ENCODE peak calls at places on chromosomes 2 and 18, in five cellular contexts. One of them, this sample, is unnamed.
A peak's percentile ranks its signal among the peaks of the same experiment; 100 is the strongest.

GRCh38 chr18:76977681-76978234 is 154.8 kb downstream of the MBP start:
- DNase-seq in A549: no peak
- DNase-seq in NCI-H1417: peak; percentile 27
- DNase-seq in IMR-90: peak; percentile 30
- DNase-seq in right atrium auricular region: no peak
- DNase-seq in this sample: no peak

GRCh38 chr2:211495339-211495738 is 938.9 kb downstream of the CPS1 start:
- DNase-seq in A549: no peak
- DNase-seq in NCI-H1417: no peak
- DNase-seq in IMR-90: no peak
- DNase-seq in right atrium auricular region: no peak
- DNase-seq in this sample: no peak

GRCh38 chr2:80073134-80073561 is 231.4 kb downstream of the LRRTM1 start:
- DNase-seq in A549: peak; percentile 68
- DNase-seq in NCI-H1417: peak; percentile 70
- DNase-seq in IMR-90: peak; percentile 73
- DNase-seq in right atrium auricular region: no peak
- DNase-seq in this sample: peak; percentile 73

GRCh38 chr2:203662963-203663362 is 43.5 kb upstream of the CD28 start:
- DNase-seq in A549: no peak
- DNase-seq in NCI-H1417: no peak
- DNase-seq in IMR-90: no peak
- DNase-seq in right atrium auricular region: no peak
- DNase-seq in this sample: no peak

GRCh38 chr2:3344897-3345296 is 32.7 kb downstream of the EIPR1 start:
- DNase-seq in A549: no peak
- DNase-seq in NCI-H1417: no peak
- DNase-seq in IMR-90: no peak
- DNase-seq in right atrium auricular region: no peak
- DNase-seq in this sample: no peak

GRCh38 chr2:126793885-126794613 is 104.6 kb upstream of the TEX51 start:
- DNase-seq in A549: no peak
- DNase-seq in NCI-H1417: no peak
- DNase-seq in IMR-90: no peak
- DNase-seq in right atrium auricular region: peak; percentile 47
- DNase-seq in this sample: peak; percentile 42

GRCh38 chr18:13353424-13353823 is 134.9 kb downstream of the LDLRAD4 start:
- DNase-seq in A549: no peak
- DNase-seq in NCI-H1417: no peak
- DNase-seq in IMR-90: no peak
- DNase-seq in right atrium auricular region: no peak
- DNase-seq in this sample: no peak

GRCh38 chr2:137002911-137003310 is 237.6 kb downstream of the THSD7B start:
- DNase-seq in A549: no peak
- DNase-seq in NCI-H1417: no peak
- DNase-seq in IMR-90: no peak
- DNase-seq in right atrium auricular region: no peak
- DNase-seq in this sample: no peak

GRCh38 chr18:2905802-2906521 is 59.2 kb downstream of the EMILIN2 start:
- DNase-seq in A549: peak; percentile 57
- DNase-seq in NCI-H1417: no peak
- DNase-seq in IMR-90: no peak
- DNase-seq in right atrium auricular region: peak; percentile 77
- DNase-seq in this sample: peak; percentile 71

GRCh38 chr2:218406949-218407703 is 7.5 kb downstream of the CTDSP1 start:
- DNase-seq in A549: no peak
- DNase-seq in NCI-H1417: peak; percentile 21
- DNase-seq in IMR-90: peak; percentile 37
- DNase-seq in right atrium auricular region: peak; percentile 84
- DNase-seq in this sample: no peak

GRCh38 chr2:20094955-20095354 is 43.5 kb upstream of the LAPTM4A start:
- DNase-seq in A549: no peak
- DNase-seq in NCI-H1417: no peak
- DNase-seq in IMR-90: no peak
- DNase-seq in right atrium auricular region: no peak
- DNase-seq in this sample: no peak

GRCh38 chr18:8982416-8983183 is 119.9 kb upstream of the NDUFV2 start:
- DNase-seq in A549: peak; percentile 83
- DNase-seq in NCI-H1417: peak; percentile 41
- DNase-seq in IMR-90: peak; percentile 74
- DNase-seq in right atrium auricular region: no peak
- DNase-seq in this sample: peak; percentile 61

GRCh38 chr2:195414479-195414878 is 242.5 kb upstream of the SLC39A10 start:
- DNase-seq in A549: no peak
- DNase-seq in NCI-H1417: no peak
- DNase-seq in IMR-90: no peak
- DNase-seq in right atrium auricular region: no peak
- DNase-seq in this sample: no peak

GRCh38 chr2:176545627-176546026 is 276.4 kb downstream of the MTX2 start:
- DNase-seq in A549: no peak
- DNase-seq in NCI-H1417: no peak
- DNase-seq in IMR-90: no peak
- DNase-seq in right atrium auricular region: no peak
- DNase-seq in this sample: no peak

GRCh38 chr2:191050640-191050987 is 36.6 kb upstream of the STAT1 start:
- DNase-seq in A549: peak; percentile 86
- DNase-seq in NCI-H1417: no peak
- DNase-seq in IMR-90: peak; percentile 75
- DNase-seq in right atrium auricular region: no peak
- DNase-seq in this sample: no peak

GRCh38 chr18:34959211-34959829 is 81.9 kb upstream of the MAPRE2 start:
- DNase-seq in A549: no peak
- DNase-seq in NCI-H1417: no peak
- DNase-seq in IMR-90: no peak
- DNase-seq in right atrium auricular region: no peak
- DNase-seq in this sample: peak; percentile 45

GRCh38 chr2:60806988-60807681 is 51.1 kb downstream of the PAPOLG start:
- DNase-seq in A549: no peak
- DNase-seq in NCI-H1417: peak; percentile 92
- DNase-seq in IMR-90: peak; percentile 77
- DNase-seq in right atrium auricular region: peak; percentile 44
- DNase-seq in this sample: no peak

GRCh38 chr2:9258501-9258900 is 51.9 kb downstream of the ASAP2 start:
- DNase-seq in A549: no peak
- DNase-seq in NCI-H1417: no peak
- DNase-seq in IMR-90: no peak
- DNase-seq in right atrium auricular region: no peak
- DNase-seq in this sample: no peak

GRCh38 chr2:28662468-28663095 is 89.0 kb upstream of the PPP1CB start:
- DNase-seq in A549: peak; percentile 23
- DNase-seq in NCI-H1417: no peak
- DNase-seq in IMR-90: peak; percentile 81
- DNase-seq in right atrium auricular region: peak; percentile 89
- DNase-seq in this sample: no peak

GRCh38 chr2:160394153-160394552 is 99.5 kb downstream of the RBMS1 start:
- DNase-seq in A549: no peak
- DNase-seq in NCI-H1417: no peak
- DNase-seq in IMR-90: no peak
- DNase-seq in right atrium auricular region: no peak
- DNase-seq in this sample: no peak

GRCh38 chr2:167484875-167485274 is 596.6 kb downstream of the XIRP2 start:
- DNase-seq in A549: no peak
- DNase-seq in NCI-H1417: no peak
- DNase-seq in IMR-90: no peak
- DNase-seq in right atrium auricular region: no peak
- DNase-seq in this sample: no peak

GRCh38 chr2:85753525-85754312 is at the start of gene ATOH8:
- DNase-seq in A549: peak; percentile 77
- DNase-seq in NCI-H1417: peak; percentile 58
- DNase-seq in IMR-90: peak; percentile 67
- DNase-seq in right atrium auricular region: peak; percentile 86
- DNase-seq in this sample: peak; percentile 50

GRCh38 chr2:126634273-126634861 is 21.6 kb upstream of the GYPC start:
- DNase-seq in A549: peak; percentile 23
- DNase-seq in NCI-H1417: no peak
- DNase-seq in IMR-90: peak; percentile 17
- DNase-seq in right atrium auricular region: no peak
- DNase-seq in this sample: no peak

GRCh38 chr2:437772-438393 is 150.0 kb upstream of the ALKAL2 start:
- DNase-seq in A549: no peak
- DNase-seq in NCI-H1417: peak; percentile 85
- DNase-seq in IMR-90: no peak
- DNase-seq in right atrium auricular region: no peak
- DNase-seq in this sample: no peak

GRCh38 chr18:45639424-45639823 is 24.1 kb downstream of the SLC14A2 start:
- DNase-seq in A549: no peak
- DNase-seq in NCI-H1417: no peak
- DNase-seq in IMR-90: no peak
- DNase-seq in right atrium auricular region: no peak
- DNase-seq in this sample: no peak

GRCh38 chr2:58553937-58554336 is 312.8 kb upstream of the FANCL start:
- DNase-seq in A549: peak; percentile 30
- DNase-seq in NCI-H1417: no peak
- DNase-seq in IMR-90: no peak
- DNase-seq in right atrium auricular region: no peak
- DNase-seq in this sample: no peak

GRCh38 chr2:121333231-121333630 is 48.2 kb upstream of the TFCP2L1 start:
- DNase-seq in A549: no peak
- DNase-seq in NCI-H1417: no peak
- DNase-seq in IMR-90: no peak
- DNase-seq in right atrium auricular region: no peak
- DNase-seq in this sample: no peak

GRCh38 chr2:112343827-112344585 is 68.6 kb downstream of the ZC3H6 start:
- DNase-seq in A549: no peak
- DNase-seq in NCI-H1417: no peak
- DNase-seq in IMR-90: peak; percentile 10
- DNase-seq in right atrium auricular region: no peak
- DNase-seq in this sample: no peak

GRCh38 chr2:121530210-121530562 is 494 bp upstream of the RNU4ATAC start:
- DNase-seq in A549: peak; percentile 84
- DNase-seq in NCI-H1417: peak; percentile 46
- DNase-seq in IMR-90: peak; percentile 70
- DNase-seq in right atrium auricular region: peak; percentile 69
- DNase-seq in this sample: peak; percentile 85

GRCh38 chr2:179070895-179071294 is 21.0 kb upstream of the CCDC141 start:
- DNase-seq in A549: no peak
- DNase-seq in NCI-H1417: no peak
- DNase-seq in IMR-90: no peak
- DNase-seq in right atrium auricular region: no peak
- DNase-seq in this sample: no peak

GRCh38 chr2:129441610-129442009 is 537.9 kb upstream of the RAB6C start:
- DNase-seq in A549: no peak
- DNase-seq in NCI-H1417: no peak
- DNase-seq in IMR-90: no peak
- DNase-seq in right atrium auricular region: no peak
- DNase-seq in this sample: no peak

GRCh38 chr18:64019922-64020756 is 50.3 kb downstream of the SERPINB8 start:
- DNase-seq in A549: no peak
- DNase-seq in NCI-H1417: no peak
- DNase-seq in IMR-90: no peak
- DNase-seq in right atrium auricular region: no peak
- DNase-seq in this sample: no peak

GRCh38 chr2:96090527-96090926 is 25.8 kb downstream of the ADRA2B start:
- DNase-seq in A549: no peak
- DNase-seq in NCI-H1417: peak; percentile 9
- DNase-seq in IMR-90: peak; percentile 54
- DNase-seq in right atrium auricular region: no peak
- DNase-seq in this sample: no peak

GRCh38 chr2:184528119-184528518 is 70.2 kb upstream of the ZNF804A start:
- DNase-seq in A549: no peak
- DNase-seq in NCI-H1417: no peak
- DNase-seq in IMR-90: no peak
- DNase-seq in right atrium auricular region: no peak
- DNase-seq in this sample: no peak

This sample was measured in Caco-2.